ENCODE peak calls at places on chromosomes 4 and X, in eight cellular contexts. One of them, this sample, is unnamed.

GRCh38 chrX:132270699-132271098 is 51.5 kb upstream of the RAP2C start:
- DNase-seq in body of pancreas: peak
- DNase-seq in activated CD4-positive, alpha-beta T cell treated with anti-CD3 and anti-CD28 coated beads for 1 hour: no peak
- DNase-seq in SJSA1: no peak
- DNase-seq in stimulated activated CD4-positive, alpha-beta T cell treated with anti-CD3 and anti-CD28 coated beads, Interleukin-15, amount 100 ng/mL, for 24 hours: no peak
- DNase-seq in NCI-H748 treated with DMSO at 0.1 percent for 48 hours: no peak
- DNase-seq in activated gamma-delta T cell treated with Interleukin-2 at 50 U/mL for 16 hours: no peak
- DNase-seq in HT1080: peak
- DNase-seq in this sample: peak

GRCh38 chr4:67393699-67394281 is 151.5 kb downstream of the CENPC start:
- DNase-seq in body of pancreas: peak
- DNase-seq in activated gamma-delta T cell treated with Interleukin-2 at 50 U/mL for 16 hours: peak
- DNase-seq in NCI-H748 treated with DMSO at 0.1 percent for 48 hours: no peak
- DNase-seq in SJSA1: peak
- DNase-seq in activated CD4-positive, alpha-beta T cell treated with anti-CD3 and anti-CD28 coated beads for 1 hour: no peak
- DNase-seq in HT1080: no peak
- DNase-seq in stimulated activated CD4-positive, alpha-beta T cell treated with anti-CD3 and anti-CD28 coated beads, Interleukin-15, amount 100 ng/mL, for 24 hours: peak
- DNase-seq in this sample: peak

GRCh38 chr4:76301068-76301774 is 5.3 kb upstream of the STBD1 start:
- DNase-seq in NCI-H748 treated with DMSO at 0.1 percent for 48 hours: no peak
- DNase-seq in activated gamma-delta T cell treated with Interleukin-2 at 50 U/mL for 16 hours: no peak
- DNase-seq in HT1080: peak
- DNase-seq in body of pancreas: peak
- DNase-seq in activated CD4-positive, alpha-beta T cell treated with anti-CD3 and anti-CD28 coated beads for 1 hour: no peak
- DNase-seq in SJSA1: peak
- DNase-seq in stimulated activated CD4-positive, alpha-beta T cell treated with anti-CD3 and anti-CD28 coated beads, Interleukin-15, amount 100 ng/mL, for 24 hours: peak
- DNase-seq in this sample: peak

GRCh38 chr4:28799696-28800095 is 1920.5 kb upstream of the PCDH7 start:
- DNase-seq in SJSA1: no peak
- DNase-seq in HT1080: no peak
- DNase-seq in stimulated activated CD4-positive, alpha-beta T cell treated with anti-CD3 and anti-CD28 coated beads, Interleukin-15, amount 100 ng/mL, for 24 hours: no peak
- DNase-seq in activated gamma-delta T cell treated with Interleukin-2 at 50 U/mL for 16 hours: no peak
- DNase-seq in body of pancreas: no peak
- DNase-seq in NCI-H748 treated with DMSO at 0.1 percent for 48 hours: no peak
- DNase-seq in activated CD4-positive, alpha-beta T cell treated with anti-CD3 and anti-CD28 coated beads for 1 hour: no peak
- DNase-seq in this sample: no peak

GRCh38 chrX:113828470-113828869 is 755.4 kb upstream of the HTR2C start:
- DNase-seq in stimulated activated CD4-positive, alpha-beta T cell treated with anti-CD3 and anti-CD28 coated beads, Interleukin-15, amount 100 ng/mL, for 24 hours: no peak
- DNase-seq in activated gamma-delta T cell treated with Interleukin-2 at 50 U/mL for 16 hours: no peak
- DNase-seq in NCI-H748 treated with DMSO at 0.1 percent for 48 hours: no peak
- DNase-seq in body of pancreas: no peak
- DNase-seq in SJSA1: no peak
- DNase-seq in activated CD4-positive, alpha-beta T cell treated with anti-CD3 and anti-CD28 coated beads for 1 hour: no peak
- DNase-seq in HT1080: peak
- DNase-seq in this sample: no peak

GRCh38 chr4:152850377-152850776 is 70.6 kb downstream of the ARFIP1 start:
- DNase-seq in SJSA1: no peak
- DNase-seq in HT1080: peak
- DNase-seq in NCI-H748 treated with DMSO at 0.1 percent for 48 hours: no peak
- DNase-seq in body of pancreas: no peak
- DNase-seq in activated CD4-positive, alpha-beta T cell treated with anti-CD3 and anti-CD28 coated beads for 1 hour: no peak
- DNase-seq in stimulated activated CD4-positive, alpha-beta T cell treated with anti-CD3 and anti-CD28 coated beads, Interleukin-15, amount 100 ng/mL, for 24 hours: peak
- DNase-seq in activated gamma-delta T cell treated with Interleukin-2 at 50 U/mL for 16 hours: peak
- DNase-seq in this sample: peak

GRCh38 chr4:111937368-111937767 is 207.9 kb upstream of the FAM241A start:
- DNase-seq in SJSA1: no peak
- DNase-seq in body of pancreas: no peak
- DNase-seq in activated CD4-positive, alpha-beta T cell treated with anti-CD3 and anti-CD28 coated beads for 1 hour: no peak
- DNase-seq in NCI-H748 treated with DMSO at 0.1 percent for 48 hours: peak
- DNase-seq in activated gamma-delta T cell treated with Interleukin-2 at 50 U/mL for 16 hours: no peak
- DNase-seq in stimulated activated CD4-positive, alpha-beta T cell treated with anti-CD3 and anti-CD28 coated beads, Interleukin-15, amount 100 ng/mL, for 24 hours: no peak
- DNase-seq in HT1080: peak
- DNase-seq in this sample: no peak

GRCh38 chr4:74217365-74217764 is 59.4 kb downstream of the MTHFD2L start:
- DNase-seq in HT1080: peak
- DNase-seq in stimulated activated CD4-positive, alpha-beta T cell treated with anti-CD3 and anti-CD28 coated beads, Interleukin-15, amount 100 ng/mL, for 24 hours: no peak
- DNase-seq in activated gamma-delta T cell treated with Interleukin-2 at 50 U/mL for 16 hours: no peak
- DNase-seq in activated CD4-positive, alpha-beta T cell treated with anti-CD3 and anti-CD28 coated beads for 1 hour: no peak
- DNase-seq in body of pancreas: no peak
- DNase-seq in SJSA1: no peak
- DNase-seq in NCI-H748 treated with DMSO at 0.1 percent for 48 hours: no peak
- DNase-seq in this sample: peak

GRCh38 chrX:154463611-154464220 is 5.6 kb downstream of the PLXNA3 start:
- DNase-seq in stimulated activated CD4-positive, alpha-beta T cell treated with anti-CD3 and anti-CD28 coated beads, Interleukin-15, amount 100 ng/mL, for 24 hours: no peak
- DNase-seq in activated gamma-delta T cell treated with Interleukin-2 at 50 U/mL for 16 hours: no peak
- DNase-seq in body of pancreas: no peak
- DNase-seq in SJSA1: no peak
- DNase-seq in HT1080: no peak
- DNase-seq in NCI-H748 treated with DMSO at 0.1 percent for 48 hours: no peak
- DNase-seq in activated CD4-positive, alpha-beta T cell treated with anti-CD3 and anti-CD28 coated beads for 1 hour: no peak
- DNase-seq in this sample: no peak

GRCh38 chr4:94409947-94410346 is 41.8 kb upstream of the PDLIM5 start:
- DNase-seq in stimulated activated CD4-positive, alpha-beta T cell treated with anti-CD3 and anti-CD28 coated beads, Interleukin-15, amount 100 ng/mL, for 24 hours: no peak
- DNase-seq in NCI-H748 treated with DMSO at 0.1 percent for 48 hours: no peak
- DNase-seq in activated gamma-delta T cell treated with Interleukin-2 at 50 U/mL for 16 hours: no peak
- DNase-seq in HT1080: no peak
- DNase-seq in activated CD4-positive, alpha-beta T cell treated with anti-CD3 and anti-CD28 coated beads for 1 hour: no peak
- DNase-seq in SJSA1: no peak
- DNase-seq in body of pancreas: no peak
- DNase-seq in this sample: no peak

GRCh38 chr4:173699841-173700475 is 169.9 kb upstream of the HAND2 start:
- DNase-seq in body of pancreas: no peak
- DNase-seq in HT1080: no peak
- DNase-seq in activated gamma-delta T cell treated with Interleukin-2 at 50 U/mL for 16 hours: no peak
- DNase-seq in stimulated activated CD4-positive, alpha-beta T cell treated with anti-CD3 and anti-CD28 coated beads, Interleukin-15, amount 100 ng/mL, for 24 hours: no peak
- DNase-seq in activated CD4-positive, alpha-beta T cell treated with anti-CD3 and anti-CD28 coated beads for 1 hour: no peak
- DNase-seq in NCI-H748 treated with DMSO at 0.1 percent for 48 hours: no peak
- DNase-seq in SJSA1: no peak
- DNase-seq in this sample: no peak

GRCh38 chrX:110317079-110317819 is 636 bp downstream of the AMMECR1 start:
- DNase-seq in NCI-H748 treated with DMSO at 0.1 percent for 48 hours: no peak
- DNase-seq in activated CD4-positive, alpha-beta T cell treated with anti-CD3 and anti-CD28 coated beads for 1 hour: peak
- DNase-seq in stimulated activated CD4-positive, alpha-beta T cell treated with anti-CD3 and anti-CD28 coated beads, Interleukin-15, amount 100 ng/mL, for 24 hours: peak
- DNase-seq in activated gamma-delta T cell treated with Interleukin-2 at 50 U/mL for 16 hours: peak
- DNase-seq in SJSA1: peak
- DNase-seq in HT1080: peak
- DNase-seq in body of pancreas: peak
- DNase-seq in this sample: peak

GRCh38 chrX:132227383-132228112 is 8.3 kb upstream of the RAP2C start:
- DNase-seq in stimulated activated CD4-positive, alpha-beta T cell treated with anti-CD3 and anti-CD28 coated beads, Interleukin-15, amount 100 ng/mL, for 24 hours: no peak
- DNase-seq in body of pancreas: no peak
- DNase-seq in SJSA1: no peak
- DNase-seq in activated gamma-delta T cell treated with Interleukin-2 at 50 U/mL for 16 hours: no peak
- DNase-seq in NCI-H748 treated with DMSO at 0.1 percent for 48 hours: no peak
- DNase-seq in activated CD4-positive, alpha-beta T cell treated with anti-CD3 and anti-CD28 coated beads for 1 hour: no peak
- DNase-seq in HT1080: no peak
- DNase-seq in this sample: no peak

GRCh38 chr4:87220094-87220831 is at the start of gene KLHL8:
- DNase-seq in stimulated activated CD4-positive, alpha-beta T cell treated with anti-CD3 and anti-CD28 coated beads, Interleukin-15, amount 100 ng/mL, for 24 hours: peak
- DNase-seq in body of pancreas: peak
- DNase-seq in SJSA1: peak
- DNase-seq in activated CD4-positive, alpha-beta T cell treated with anti-CD3 and anti-CD28 coated beads for 1 hour: peak
- DNase-seq in NCI-H748 treated with DMSO at 0.1 percent for 48 hours: peak
- DNase-seq in HT1080: peak
- DNase-seq in activated gamma-delta T cell treated with Interleukin-2 at 50 U/mL for 16 hours: peak
- DNase-seq in this sample: peak

GRCh38 chr4:14771504-14772175 is 230.6 kb upstream of the CPEB2 start:
- DNase-seq in activated CD4-positive, alpha-beta T cell treated with anti-CD3 and anti-CD28 coated beads for 1 hour: no peak
- DNase-seq in SJSA1: no peak
- DNase-seq in stimulated activated CD4-positive, alpha-beta T cell treated with anti-CD3 and anti-CD28 coated beads, Interleukin-15, amount 100 ng/mL, for 24 hours: no peak
- DNase-seq in body of pancreas: no peak
- DNase-seq in NCI-H748 treated with DMSO at 0.1 percent for 48 hours: no peak
- DNase-seq in HT1080: peak
- DNase-seq in activated gamma-delta T cell treated with Interleukin-2 at 50 U/mL for 16 hours: no peak
- DNase-seq in this sample: no peak

GRCh38 chrX:1657367-1658082 is 42.7 kb downstream of the ASMT start:
- DNase-seq in activated gamma-delta T cell treated with Interleukin-2 at 50 U/mL for 16 hours: peak
- DNase-seq in SJSA1: no peak
- DNase-seq in NCI-H748 treated with DMSO at 0.1 percent for 48 hours: no peak
- DNase-seq in stimulated activated CD4-positive, alpha-beta T cell treated with anti-CD3 and anti-CD28 coated beads, Interleukin-15, amount 100 ng/mL, for 24 hours: peak
- DNase-seq in body of pancreas: no peak
- DNase-seq in activated CD4-positive, alpha-beta T cell treated with anti-CD3 and anti-CD28 coated beads for 1 hour: peak
- DNase-seq in HT1080: peak
- DNase-seq in this sample: peak

GRCh38 chr4:76515975-76516853 is 81.2 kb downstream of the SHROOM3 start:
- DNase-seq in activated gamma-delta T cell treated with Interleukin-2 at 50 U/mL for 16 hours: no peak
- DNase-seq in body of pancreas: no peak
- DNase-seq in NCI-H748 treated with DMSO at 0.1 percent for 48 hours: no peak
- DNase-seq in stimulated activated CD4-positive, alpha-beta T cell treated with anti-CD3 and anti-CD28 coated beads, Interleukin-15, amount 100 ng/mL, for 24 hours: no peak
- DNase-seq in SJSA1: no peak
- DNase-seq in activated CD4-positive, alpha-beta T cell treated with anti-CD3 and anti-CD28 coated beads for 1 hour: no peak
- DNase-seq in HT1080: no peak
- DNase-seq in this sample: no peak

GRCh38 chr4:21790437-21791029 is 158.0 kb downstream of the KCNIP4 start:
- DNase-seq in activated CD4-positive, alpha-beta T cell treated with anti-CD3 and anti-CD28 coated beads for 1 hour: no peak
- DNase-seq in NCI-H748 treated with DMSO at 0.1 percent for 48 hours: no peak
- DNase-seq in HT1080: peak
- DNase-seq in stimulated activated CD4-positive, alpha-beta T cell treated with anti-CD3 and anti-CD28 coated beads, Interleukin-15, amount 100 ng/mL, for 24 hours: no peak
- DNase-seq in SJSA1: peak
- DNase-seq in activated gamma-delta T cell treated with Interleukin-2 at 50 U/mL for 16 hours: no peak
- DNase-seq in body of pancreas: no peak
- DNase-seq in this sample: no peak

GRCh38 chrX:43949669-43950068 is 23.5 kb downstream of the NDP start:
- DNase-seq in activated CD4-positive, alpha-beta T cell treated with anti-CD3 and anti-CD28 coated beads for 1 hour: no peak
- DNase-seq in NCI-H748 treated with DMSO at 0.1 percent for 48 hours: no peak
- DNase-seq in stimulated activated CD4-positive, alpha-beta T cell treated with anti-CD3 and anti-CD28 coated beads, Interleukin-15, amount 100 ng/mL, for 24 hours: peak
- DNase-seq in HT1080: peak
- DNase-seq in activated gamma-delta T cell treated with Interleukin-2 at 50 U/mL for 16 hours: peak
- DNase-seq in body of pancreas: peak
- DNase-seq in SJSA1: no peak
- DNase-seq in this sample: peak

GRCh38 chr4:32172761-32173160 is 1452.6 kb downstream of the PCDH7 start:
- DNase-seq in HT1080: peak
- DNase-seq in NCI-H748 treated with DMSO at 0.1 percent for 48 hours: no peak
- DNase-seq in activated gamma-delta T cell treated with Interleukin-2 at 50 U/mL for 16 hours: no peak
- DNase-seq in SJSA1: no peak
- DNase-seq in stimulated activated CD4-positive, alpha-beta T cell treated with anti-CD3 and anti-CD28 coated beads, Interleukin-15, amount 100 ng/mL, for 24 hours: no peak
- DNase-seq in body of pancreas: no peak
- DNase-seq in activated CD4-positive, alpha-beta T cell treated with anti-CD3 and anti-CD28 coated beads for 1 hour: no peak
- DNase-seq in this sample: no peak

GRCh38 chr4:55768291-55768690 is 51.3 kb upstream of the EXOC1L start:
- DNase-seq in activated gamma-delta T cell treated with Interleukin-2 at 50 U/mL for 16 hours: no peak
- DNase-seq in stimulated activated CD4-positive, alpha-beta T cell treated with anti-CD3 and anti-CD28 coated beads, Interleukin-15, amount 100 ng/mL, for 24 hours: no peak
- DNase-seq in body of pancreas: no peak
- DNase-seq in NCI-H748 treated with DMSO at 0.1 percent for 48 hours: no peak
- DNase-seq in HT1080: peak
- DNase-seq in activated CD4-positive, alpha-beta T cell treated with anti-CD3 and anti-CD28 coated beads for 1 hour: no peak
- DNase-seq in SJSA1: peak
- DNase-seq in this sample: peak

GRCh38 chr4:172390341-172390740 is 577.1 kb downstream of the GALNTL6 start:
- DNase-seq in stimulated activated CD4-positive, alpha-beta T cell treated with anti-CD3 and anti-CD28 coated beads, Interleukin-15, amount 100 ng/mL, for 24 hours: no peak
- DNase-seq in body of pancreas: no peak
- DNase-seq in SJSA1: no peak
- DNase-seq in activated CD4-positive, alpha-beta T cell treated with anti-CD3 and anti-CD28 coated beads for 1 hour: no peak
- DNase-seq in NCI-H748 treated with DMSO at 0.1 percent for 48 hours: no peak
- DNase-seq in activated gamma-delta T cell treated with Interleukin-2 at 50 U/mL for 16 hours: no peak
- DNase-seq in HT1080: peak
- DNase-seq in this sample: no peak

GRCh38 chr4:174434455-174434854 is 87.8 kb downstream of the HPGD start:
- DNase-seq in SJSA1: no peak
- DNase-seq in NCI-H748 treated with DMSO at 0.1 percent for 48 hours: no peak
- DNase-seq in HT1080: no peak
- DNase-seq in body of pancreas: no peak
- DNase-seq in activated CD4-positive, alpha-beta T cell treated with anti-CD3 and anti-CD28 coated beads for 1 hour: no peak
- DNase-seq in stimulated activated CD4-positive, alpha-beta T cell treated with anti-CD3 and anti-CD28 coated beads, Interleukin-15, amount 100 ng/mL, for 24 hours: no peak
- DNase-seq in activated gamma-delta T cell treated with Interleukin-2 at 50 U/mL for 16 hours: no peak
- DNase-seq in this sample: no peak